ENCODE peak calls at places on chromosomes 7 and 10, in eight cellular contexts. O is GM06990, J is BJ, M is lower leg skin, Y is H7, P is retinal pigment epithelial cell, G is mesendoderm, K is mucosa of descending colon. E is an unnamed sample.
A peak's percentile ranks its signal among the peaks of the same experiment; 100 is the strongest.

GRCh38 chr10:93712593-93712992 is 10.2 kb upstream of the FRA10AC1 start:
- DNase-seq in K (no peak), M (no peak), G (no peak), Y (no peak), J (no peak), O (no peak), P (no peak), E (no peak)

GRCh38 chr10:8392216-8392615 is 337.7 kb downstream of the GATA3 start:
- DNase-seq in K (no peak), P (no peak), J (peak; percentile 65), O (no peak), Y (no peak), G (no peak), M (no peak), E (peak; percentile 58)

GRCh38 chr7:55070839-55071238 is 52.0 kb downstream of the EGFR start:
- DNase-seq in M (no peak), K (no peak), J (no peak), O (no peak), G (peak; percentile 21), Y (no peak), P (no peak), E (no peak)

GRCh38 chr7:5666361-5666760 is 115.1 kb downstream of the RNF216 start:
- DNase-seq in M (no peak), J (no peak), P (no peak), O (no peak), G (peak; percentile 46), Y (peak; percentile 49), K (no peak), E (no peak)

GRCh38 chr10:46559231-46559671 is 2.8 kb upstream of the GPRIN2 start:
- DNase-seq in G (no peak), J (no peak), O (no peak), M (peak; percentile 10), P (no peak), K (no peak), Y (no peak), E (no peak)

GRCh38 chr7:79046061-79046460 is 407.4 kb downstream of the MAGI2 start:
- DNase-seq in P (no peak), Y (no peak), M (no peak), K (no peak), G (peak; percentile 23), J (no peak), O (no peak), E (no peak)

GRCh38 chr10:105973252-105973877 is 1191.1 kb downstream of the SORCS1 start:
- DNase-seq in M (no peak), Y (no peak), K (no peak), P (no peak), O (no peak), G (no peak), J (no peak), E (no peak)

GRCh38 chr7:131533566-131534561 is 22.6 kb downstream of the PODXL start:
- DNase-seq in P (no peak), K (peak; percentile 8), M (no peak), J (no peak), Y (no peak), O (no peak), G (no peak), E (no peak)

GRCh38 chr7:12926236-12926635 is 238.8 kb downstream of the ARL4A start:
- DNase-seq in P (peak; percentile 28), O (no peak), G (no peak), J (no peak), M (no peak), K (no peak), Y (no peak), E (no peak)

GRCh38 chr10:70478191-70479160 is at the start of gene PALD1:
- DNase-seq in K (peak; percentile 62), O (peak; percentile 74), J (no peak), G (peak; percentile 86), M (peak; percentile 57), P (no peak), Y (peak; percentile 99), E (peak; percentile 10)

GRCh38 chr7:155352076-155352752 is 54.5 kb downstream of the INSIG1 start:
- DNase-seq in P (no peak), Y (no peak), K (no peak), G (no peak), M (no peak), J (no peak), O (no peak), E (no peak)

GRCh38 chr7:131897016-131897789 is 340.8 kb upstream of the PODXL start:
- DNase-seq in P (peak; percentile 54), M (no peak), O (no peak), K (no peak), G (peak; percentile 77), J (peak; percentile 35), Y (no peak), E (peak; percentile 83)

GRCh38 chr10:126397640-126398382 is 9.5 kb upstream of the ADAM12 start:
- DNase-seq in O (no peak), K (no peak), J (peak; percentile 88), G (peak; percentile 92), P (peak; percentile 67), M (no peak), Y (peak; percentile 35), E (peak; percentile 98)

GRCh38 chr10:32054087-32054486 is 2.1 kb downstream of the KIF5B start:
- DNase-seq in O (no peak), P (peak; percentile 90), J (no peak), M (no peak), K (no peak), Y (no peak), G (peak; percentile 36), E (peak; percentile 83)

GRCh38 chr7:15554081-15554480 is 7.7 kb downstream of the AGMO start:
- DNase-seq in Y (no peak), J (no peak), P (no peak), G (no peak), M (no peak), K (no peak), O (no peak), E (no peak)

GRCh38 chr10:126252884-126253612 is 135.2 kb downstream of the ADAM12 start:
- DNase-seq in G (no peak), P (no peak), K (no peak), O (no peak), Y (no peak), J (peak; percentile 99), M (no peak), E (peak; percentile 100)

GRCh38 chr10:132175907-132176581 is 10.7 kb upstream of the DPYSL4 start:
- DNase-seq in P (no peak), O (no peak), M (no peak), G (no peak), K (no peak), Y (peak; percentile 86), J (no peak), E (no peak)

GRCh38 chr10:88038268-88038667 is 174.8 kb downstream of the PTEN start:
- DNase-seq in M (no peak), K (no peak), J (no peak), O (no peak), G (no peak), Y (no peak), P (no peak), E (peak; percentile 72)

GRCh38 chr7:34208878-34209621 is 303.7 kb downstream of the BMPER start:
- DNase-seq in Y (no peak), M (no peak), G (no peak), K (no peak), J (no peak), P (no peak), O (no peak), E (peak; percentile 22)

GRCh38 chr10:77436257-77436780 is 201.3 kb downstream of the KCNMA1 start:
- DNase-seq in Y (no peak), G (no peak), O (no peak), P (no peak), J (no peak), M (no peak), K (no peak), E (peak; percentile 30)

GRCh38 chr7:17038783-17039170 is 157.0 kb upstream of the AGR3 start:
- DNase-seq in J (no peak), K (no peak), O (no peak), G (no peak), Y (no peak), P (no peak), M (no peak), E (no peak)

GRCh38 chr10:119541459-119542356 is 811 bp downstream of the RGS10 start:
- DNase-seq in P (no peak), Y (peak; percentile 58), K (peak; percentile 64), G (no peak), J (no peak), O (peak; percentile 61), M (no peak), E (peak; percentile 18)

GRCh38 chr10:49736564-49737113 is 25.5 kb downstream of the OGDHL start:
- DNase-seq in P (no peak), Y (peak; percentile 21), J (no peak), G (no peak), M (no peak), K (no peak), O (no peak), E (no peak)

GRCh38 chr7:108158766-108159165 is 28.6 kb upstream of the LAMB4 start:
- DNase-seq in J (no peak), O (no peak), G (no peak), K (no peak), P (no peak), M (no peak), Y (no peak), E (peak; percentile 28)

DNA sequence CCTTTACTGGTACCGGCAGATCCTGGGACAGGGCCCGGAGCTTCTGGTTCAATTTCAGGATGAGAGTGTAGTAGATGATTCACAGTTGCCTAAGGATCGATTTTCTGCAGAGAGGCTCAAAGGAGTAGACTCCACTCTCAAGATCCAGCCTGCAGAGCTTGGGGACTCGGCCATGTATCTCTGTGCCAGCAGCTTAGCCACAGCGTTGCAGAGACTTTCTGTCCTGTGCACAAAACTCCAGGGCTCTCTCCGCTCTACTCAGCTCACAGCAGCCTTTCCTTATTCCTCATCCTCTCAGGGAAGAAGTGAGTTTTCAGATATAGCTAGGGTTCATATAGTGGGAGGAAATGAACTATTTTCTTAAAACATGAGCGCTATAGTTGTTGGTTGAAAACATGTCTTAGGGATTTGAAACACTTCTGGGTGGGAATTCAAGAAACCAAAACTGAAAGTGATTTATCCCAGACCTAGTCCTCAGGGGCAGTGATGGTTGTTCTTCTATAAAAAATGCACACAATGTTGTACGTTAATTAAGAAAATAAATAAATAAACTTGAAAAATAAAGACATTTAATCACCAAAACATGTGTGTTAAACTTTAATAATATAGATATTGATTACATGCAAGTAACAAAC is 150.2 kb upstream of the PRSS58 start:
- DNase-seq in O (no peak), G (no peak), M (no peak), Y (no peak), P (no peak), J (no peak), K (no peak), E (peak; percentile 55)
- H3K4me3 ChIP-seq in O (no peak overlapping the region), G (no peak overlapping the region), M (no peak overlapping the region), Y (no peak overlapping the region), P (no peak overlapping the region), J (no peak overlapping the region), K (no peak overlapping the region), E (peak overlapping the region; percentile 57)

GRCh38 chr7:29866490-29866930 is 60.2 kb downstream of the WIPF3 start:
- DNase-seq in Y (no peak), J (no peak), M (no peak), O (no peak), K (no peak), P (no peak), G (no peak), E (peak; percentile 31)
- H3K4me3 ChIP-seq in Y (no peak overlapping the region), J (no peak overlapping the region), M (no peak overlapping the region), O (no peak overlapping the region), K (no peak overlapping the region), P (no peak overlapping the region), G (no peak overlapping the region), E (no peak overlapping the region)

GRCh38 chr10:22338260-22338894 is 6.9 kb upstream of the SPAG6 start:
- DNase-seq in P (no peak), O (no peak), K (no peak), Y (no peak), G (no peak), M (no peak), J (no peak), E (no peak)
- H3K4me3 ChIP-seq in P (no peak overlapping the region), O (no peak overlapping the region), K (no peak overlapping the region), Y (no peak overlapping the region), G (no peak overlapping the region), M (no peak overlapping the region), J (no peak overlapping the region), E (no peak overlapping the region)

GRCh38 chr7:26504417-26504816 is 212.8 kb downstream of the SNX10 start:
- DNase-seq in K (no peak), J (no peak), O (no peak), P (no peak), Y (no peak), M (no peak), G (no peak), E (no peak)
- H3K4me3 ChIP-seq in K (no peak overlapping the region), J (no peak overlapping the region), O (no peak overlapping the region), P (no peak overlapping the region), Y (no peak overlapping the region), M (no peak overlapping the region), G (no peak overlapping the region), E (no peak overlapping the region)